ENCODE peak calls at places on chromosomes 16 and 17, in four cellular contexts. Y, I, L and B are unnamed samples.

GRCh38 chr17:48175692-48176450 is 68.3 kb downstream of the SNX11 start:
- DNase-seq in Y (no peak), L (no peak), I (peak; percentile 55), B (no peak)

GRCh38 chr16:47847220-47847970 is 308.4 kb downstream of the ABCC12 start:
- DNase-seq in Y (no peak), L (no peak), I (no peak), B (no peak)

GRCh38 chr16:53900678-53901077 is 196.7 kb downstream of the FTO start:
- DNase-seq in I (no peak), Y (no peak), L (no peak), B (no peak)

GRCh38 chr17:18381953-18382245 is 4.3 kb downstream of the EVPLL start:
- DNase-seq in I (no peak), L (no peak), Y (no peak), B (no peak)

GRCh38 chr16:73232555-73233422 is 184.9 kb upstream of the ZFHX3 start:
- DNase-seq in I (peak; percentile 79), Y (no peak), L (peak; percentile 54), B (peak; percentile 43)

GRCh38 chr17:58313815-58314705 is 14.5 kb downstream of the TSPOAP1 start:
- DNase-seq in Y (peak; percentile 23), I (no peak), L (no peak), B (no peak)

GRCh38 chr17:39617446-39618251 is 9.1 kb upstream of the PPP1R1B start:
- DNase-seq in Y (peak; percentile 90), I (peak; percentile 47), L (peak; percentile 61), B (peak; percentile 72)

GRCh38 chr17:19533718-19534561 is at the start of gene SLC47A1:
- DNase-seq in I (no peak), Y (peak; percentile 80), L (peak; percentile 37), B (peak; percentile 29)

GRCh38 chr16:55370762-55371482 is 46.9 kb downstream of the IRX6 start:
- DNase-seq in L (peak; percentile 63), I (peak; percentile 52), Y (peak; percentile 80), B (peak; percentile 71)

GRCh38 chr16:27181020-27181419 is 22.3 kb upstream of the KDM8 start:
- DNase-seq in I (no peak), Y (no peak), L (no peak), B (no peak)

GRCh38 chr16:12186774-12187335 is 210.3 kb downstream of the SNX29 start:
- DNase-seq in L (no peak), I (no peak), Y (no peak), B (no peak)

GRCh38 chr16:87310610-87311009 is 6.6 kb downstream of the C16orf95 start:
- DNase-seq in L (no peak), Y (no peak), I (no peak), B (no peak)

GRCh38 chr16:67525176-67525860 is 3.3 kb upstream of the RIPOR1 start:
- DNase-seq in Y (no peak), L (no peak), I (no peak), B (no peak)

GRCh38 chr16:25966172-25967097 is 274.7 kb downstream of the HS3ST4 start:
- DNase-seq in L (no peak), Y (no peak), I (no peak), B (no peak)